ENCODE peak calls at places on chromosomes 3 and 15, in six cellular contexts. One of them, this sample, is unnamed.

GRCh38 chr15:79858469-79858868 is 38.3 kb downstream of the MTHFS start:
- DNase-seq in OCI-LY7: no peak
- DNase-seq in GM23338: no peak
- DNase-seq in HCT116: no peak
- DNase-seq in neural progenitor cell: no peak
- DNase-seq in hepatocyte: no peak
- DNase-seq in this sample: no peak

GRCh38 chr3:193780810-193781472 is 187.9 kb downstream of the OPA1 start:
- DNase-seq in OCI-LY7: peak; percentile 64
- DNase-seq in GM23338: peak; percentile 91
- DNase-seq in HCT116: no peak
- DNase-seq in neural progenitor cell: peak; percentile 87
- DNase-seq in hepatocyte: peak; percentile 89
- DNase-seq in this sample: peak; percentile 69

GRCh38 chr15:66701422-66702034 is 508 bp upstream of the SMAD6 start:
- DNase-seq in OCI-LY7: no peak
- DNase-seq in GM23338: peak; percentile 53
- DNase-seq in HCT116: peak; percentile 27
- DNase-seq in neural progenitor cell: peak; percentile 77
- DNase-seq in hepatocyte: no peak
- DNase-seq in this sample: peak; percentile 45

GRCh38 chr3:8962226-8962861 is 928 bp downstream of the RAD18 start:
- DNase-seq in OCI-LY7: peak; percentile 12
- DNase-seq in GM23338: no peak
- DNase-seq in HCT116: no peak
- DNase-seq in neural progenitor cell: no peak
- DNase-seq in hepatocyte: no peak
- DNase-seq in this sample: peak; percentile 9

GRCh38 chr15:65824941-65825544 is 33.0 kb upstream of the DENND4A start:
- DNase-seq in OCI-LY7: no peak
- DNase-seq in GM23338: no peak
- DNase-seq in HCT116: no peak
- DNase-seq in neural progenitor cell: no peak
- DNase-seq in hepatocyte: no peak
- DNase-seq in this sample: no peak

GRCh38 chr3:70989174-70989573 is 594.4 kb downstream of the FOXP1 start:
- DNase-seq in OCI-LY7: no peak
- DNase-seq in GM23338: no peak
- DNase-seq in HCT116: no peak
- DNase-seq in neural progenitor cell: no peak
- DNase-seq in hepatocyte: no peak
- DNase-seq in this sample: no peak

GRCh38 chr3:12287727-12288465 is 974 bp upstream of the PPARG start:
- DNase-seq in OCI-LY7: no peak
- DNase-seq in GM23338: peak; percentile 69
- DNase-seq in HCT116: no peak
- DNase-seq in neural progenitor cell: peak; percentile 78
- DNase-seq in hepatocyte: peak; percentile 87
- DNase-seq in this sample: no peak

GRCh38 chr15:92159906-92160841 is 233.5 kb upstream of the ST8SIA2 start:
- DNase-seq in OCI-LY7: no peak
- DNase-seq in GM23338: peak; percentile 85
- DNase-seq in HCT116: no peak
- DNase-seq in neural progenitor cell: peak; percentile 16
- DNase-seq in hepatocyte: no peak
- DNase-seq in this sample: no peak

GRCh38 chr3:161343986-161344385 is 27.3 kb downstream of the SPTSSB start:
- DNase-seq in OCI-LY7: no peak
- DNase-seq in GM23338: no peak
- DNase-seq in HCT116: no peak
- DNase-seq in neural progenitor cell: no peak
- DNase-seq in hepatocyte: no peak
- DNase-seq in this sample: no peak

GRCh38 chr15:99137111-99137546 is 32.2 kb downstream of the SYNM start:
- DNase-seq in OCI-LY7: no peak
- DNase-seq in GM23338: no peak
- DNase-seq in HCT116: no peak
- DNase-seq in neural progenitor cell: no peak
- DNase-seq in hepatocyte: no peak
- DNase-seq in this sample: peak; percentile 52

GRCh38 chr3:183247190-183247589 is 5.9 kb upstream of the B3GNT5 start:
- DNase-seq in OCI-LY7: no peak
- DNase-seq in GM23338: peak; percentile 63
- DNase-seq in HCT116: no peak
- DNase-seq in neural progenitor cell: peak; percentile 11
- DNase-seq in hepatocyte: no peak
- DNase-seq in this sample: no peak

GRCh38 chr3:13841826-13842225 is 38.0 kb downstream of the WNT7A start:
- DNase-seq in OCI-LY7: no peak
- DNase-seq in GM23338: no peak
- DNase-seq in HCT116: no peak
- DNase-seq in neural progenitor cell: no peak
- DNase-seq in hepatocyte: no peak
- DNase-seq in this sample: no peak

GRCh38 chr3:67864587-67865183 is 210.3 kb upstream of the SUCLG2 start:
- DNase-seq in OCI-LY7: no peak
- DNase-seq in GM23338: no peak
- DNase-seq in HCT116: no peak
- DNase-seq in neural progenitor cell: no peak
- DNase-seq in hepatocyte: no peak
- DNase-seq in this sample: no peak

GRCh38 chr3:188326968-188327367 is 173.0 kb downstream of the LPP start:
- DNase-seq in OCI-LY7: no peak
- DNase-seq in GM23338: no peak
- DNase-seq in HCT116: no peak
- DNase-seq in neural progenitor cell: no peak
- DNase-seq in hepatocyte: no peak
- DNase-seq in this sample: no peak

GRCh38 chr3:179071161-179071568 is 444 bp downstream of the ZMAT3 start:
- DNase-seq in OCI-LY7: peak; percentile 59
- DNase-seq in GM23338: peak; percentile 53
- DNase-seq in HCT116: no peak
- DNase-seq in neural progenitor cell: no peak
- DNase-seq in hepatocyte: peak; percentile 62
- DNase-seq in this sample: peak; percentile 51

GRCh38 chr3:71492969-71493368 is 90.6 kb downstream of the FOXP1 start:
- DNase-seq in OCI-LY7: no peak
- DNase-seq in GM23338: no peak
- DNase-seq in HCT116: no peak
- DNase-seq in neural progenitor cell: no peak
- DNase-seq in hepatocyte: no peak
- DNase-seq in this sample: no peak

GRCh38 chr15:96053039-96054021 is 277.2 kb upstream of the NR2F2 start:
- DNase-seq in OCI-LY7: no peak
- DNase-seq in GM23338: peak; percentile 69
- DNase-seq in HCT116: peak; percentile 16
- DNase-seq in neural progenitor cell: peak; percentile 67
- DNase-seq in hepatocyte: peak; percentile 42
- DNase-seq in this sample: peak; percentile 39

GRCh38 chr3:61162965-61163364 is 88.3 kb downstream of the FHIT start:
- DNase-seq in OCI-LY7: no peak
- DNase-seq in GM23338: no peak
- DNase-seq in HCT116: no peak
- DNase-seq in neural progenitor cell: no peak
- DNase-seq in hepatocyte: no peak
- DNase-seq in this sample: no peak

GRCh38 chr15:101201411-101202174 is 50.3 kb downstream of the CHSY1 start:
- DNase-seq in OCI-LY7: no peak
- DNase-seq in GM23338: peak; percentile 93
- DNase-seq in HCT116: peak; percentile 19
- DNase-seq in neural progenitor cell: peak; percentile 90
- DNase-seq in hepatocyte: peak; percentile 82
- DNase-seq in this sample: no peak

GRCh38 chr3:23017800-23018199 is 185.3 kb upstream of the UBE2E2 start:
- DNase-seq in OCI-LY7: no peak
- DNase-seq in GM23338: no peak
- DNase-seq in HCT116: no peak
- DNase-seq in neural progenitor cell: no peak
- DNase-seq in hepatocyte: peak; percentile 19
- DNase-seq in this sample: no peak

GRCh38 chr3:177196473-177197040 is 725 bp downstream of the TBL1XR1 start:
- DNase-seq in OCI-LY7: peak; percentile 55
- DNase-seq in GM23338: peak; percentile 73
- DNase-seq in HCT116: no peak
- DNase-seq in neural progenitor cell: peak; percentile 68
- DNase-seq in hepatocyte: peak; percentile 49
- DNase-seq in this sample: peak; percentile 72

DNA sequence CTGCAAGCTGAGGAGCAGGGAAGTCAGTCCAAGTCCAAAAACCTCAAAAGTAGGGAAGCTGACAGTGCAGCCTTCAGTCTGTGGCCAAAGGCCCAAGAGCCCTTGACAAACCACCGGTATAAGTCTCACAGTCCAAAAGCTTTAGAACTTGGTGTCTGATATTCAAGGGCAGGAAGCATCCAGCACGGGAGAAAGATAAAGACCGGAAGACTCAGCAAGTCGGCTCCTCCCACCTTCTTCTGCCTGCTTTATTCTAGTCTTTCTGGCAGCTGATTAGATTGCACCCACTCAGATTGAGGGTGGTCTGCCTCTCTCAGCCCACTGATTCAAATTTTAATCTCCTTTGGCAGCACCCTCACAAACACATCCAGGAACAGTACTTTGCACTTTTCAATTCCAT is 43.5 kb downstream of the CD200 start:
- DNase-seq in OCI-LY7: no peak
- DNase-seq in GM23338: no peak
- DNase-seq in HCT116: no peak
- DNase-seq in neural progenitor cell: no peak
- DNase-seq in hepatocyte: no peak
- DNase-seq in this sample: no peak
- H3K4me2 ChIP-seq in OCI-LY7: no peak overlapping the region
- H3K4me2 ChIP-seq in GM23338: no peak overlapping the region
- H3K4me2 ChIP-seq in HCT116: no peak overlapping the region
- H3K4me2 ChIP-seq in neural progenitor cell: no peak overlapping the region
- H3K4me2 ChIP-seq in hepatocyte: no peak overlapping the region
- H3K4me2 ChIP-seq in this sample: no peak overlapping the region

DNA sequence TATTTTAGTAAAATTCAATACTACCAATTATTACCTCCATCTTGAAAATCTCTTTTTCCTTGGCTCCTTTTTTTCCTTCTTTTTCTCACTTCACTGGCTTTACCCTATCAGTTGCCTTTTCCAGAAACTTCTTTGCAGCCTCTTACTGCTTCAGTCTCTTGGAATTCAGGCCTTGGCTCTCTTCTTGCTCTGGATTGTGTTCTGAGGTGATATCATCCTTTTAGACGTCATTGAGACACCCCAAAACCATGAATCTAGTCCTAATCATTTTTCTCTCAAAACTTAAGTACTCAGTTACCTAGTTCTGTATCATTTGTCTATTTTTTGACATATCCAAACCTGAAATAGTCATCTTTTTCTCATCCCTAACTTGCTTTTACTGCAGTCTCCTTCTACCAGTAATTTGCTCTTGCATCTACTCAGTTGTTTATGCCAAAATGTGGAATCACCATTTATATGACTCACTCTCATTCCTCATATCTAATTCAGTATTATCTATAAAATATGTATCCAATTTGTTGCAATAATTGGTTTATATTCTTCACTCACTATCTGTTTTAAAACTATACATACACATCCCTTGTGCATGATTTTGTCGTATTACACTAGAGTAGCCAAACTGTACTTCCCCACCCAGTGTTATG is 703.2 kb upstream of the CCDC54 start:
- DNase-seq in OCI-LY7: no peak
- DNase-seq in GM23338: no peak
- DNase-seq in HCT116: no peak
- DNase-seq in neural progenitor cell: no peak
- DNase-seq in hepatocyte: no peak
- DNase-seq in this sample: no peak
- TF ChIP-seq EZH2phosphoT487 in OCI-LY7: no peak
- TF ChIP-seq EZH2phosphoT487 in GM23338: no peak
- TF ChIP-seq EZH2phosphoT487 in HCT116: no peak
- TF ChIP-seq EZH2phosphoT487 in neural progenitor cell: no peak
- TF ChIP-seq EZH2phosphoT487 in hepatocyte: no peak
- TF ChIP-seq EZH2phosphoT487 in this sample: no peak

DNA sequence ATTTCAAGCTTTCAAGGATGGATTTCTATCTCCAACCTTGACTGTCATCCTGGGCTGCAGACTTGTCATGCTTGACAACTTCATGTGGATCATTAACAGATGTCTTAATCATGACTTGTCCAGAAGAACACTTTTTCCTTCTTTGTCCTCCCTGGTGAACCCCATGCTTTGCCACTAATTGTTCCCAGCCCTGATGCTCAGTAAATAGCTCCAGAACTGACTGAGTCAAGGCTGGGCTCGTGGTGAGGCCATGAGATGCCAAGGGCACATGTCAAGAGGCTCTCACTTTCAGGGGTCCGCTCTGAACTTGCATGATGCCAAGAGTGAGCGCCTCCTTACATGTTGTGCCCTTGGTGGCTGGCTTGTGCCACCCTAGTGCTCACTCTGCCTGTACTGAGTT is 48.9 kb upstream of the KY start:
- DNase-seq in OCI-LY7: no peak
- DNase-seq in GM23338: no peak
- DNase-seq in HCT116: no peak
- DNase-seq in neural progenitor cell: no peak
- DNase-seq in hepatocyte: no peak
- DNase-seq in this sample: no peak
- H3K4me2 ChIP-seq in OCI-LY7: no peak overlapping the region
- H3K4me2 ChIP-seq in GM23338: no peak overlapping the region
- H3K4me2 ChIP-seq in HCT116: no peak overlapping the region
- H3K4me2 ChIP-seq in neural progenitor cell: no peak overlapping the region
- H3K4me2 ChIP-seq in hepatocyte: no peak overlapping the region
- H3K4me2 ChIP-seq in this sample: no peak overlapping the region

GRCh38 chr3:38359038-38359437 is 12.5 kb downstream of the XYLB start:
- DNase-seq in OCI-LY7: no peak
- DNase-seq in GM23338: no peak
- DNase-seq in HCT116: no peak
- DNase-seq in neural progenitor cell: no peak
- DNase-seq in hepatocyte: no peak
- DNase-seq in this sample: no peak

GRCh38 chr3:38361496-38361895 is 14.9 kb downstream of the XYLB start:
- DNase-seq in OCI-LY7: no peak
- DNase-seq in GM23338: no peak
- DNase-seq in HCT116: no peak
- DNase-seq in neural progenitor cell: no peak
- DNase-seq in hepatocyte: no peak
- DNase-seq in this sample: no peak

GRCh38 chr3:38364721-38365400 is 18.3 kb downstream of the XYLB start:
- DNase-seq in OCI-LY7: no peak
- DNase-seq in GM23338: no peak
- DNase-seq in HCT116: no peak
- DNase-seq in neural progenitor cell: no peak
- DNase-seq in hepatocyte: no peak
- DNase-seq in this sample: no peak

GRCh38 chr3:38362825-38363224 is 16.2 kb downstream of the XYLB start:
- DNase-seq in OCI-LY7: no peak
- DNase-seq in GM23338: no peak
- DNase-seq in HCT116: no peak
- DNase-seq in neural progenitor cell: no peak
- DNase-seq in hepatocyte: no peak
- DNase-seq in this sample: no peak

DNA sequence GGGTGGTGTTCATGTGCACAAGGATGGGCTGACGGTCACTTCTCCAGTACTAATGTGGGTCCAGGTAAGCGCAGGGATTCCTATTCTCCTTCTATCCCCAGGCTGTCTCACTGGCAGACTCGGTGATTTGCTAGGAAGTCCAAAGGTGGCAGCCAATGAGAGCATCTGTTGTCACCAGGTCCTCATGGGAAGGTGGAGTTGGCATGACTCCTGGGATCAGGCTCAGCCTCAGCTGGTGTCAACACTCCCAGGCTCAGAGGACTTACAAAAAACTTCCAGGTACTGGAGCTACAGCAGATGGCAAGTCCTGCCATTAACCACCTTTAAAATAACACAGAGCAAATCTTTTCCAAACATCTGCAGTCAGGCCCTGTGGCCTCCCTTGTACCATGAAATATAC is 13.8 kb downstream of the XYLB start:
- DNase-seq in OCI-LY7: no peak
- DNase-seq in GM23338: no peak
- DNase-seq in HCT116: no peak
- DNase-seq in neural progenitor cell: no peak
- DNase-seq in hepatocyte: no peak
- DNase-seq in this sample: no peak
- TF ChIP-seq EZH2phosphoT487 in OCI-LY7: no peak
- TF ChIP-seq EZH2phosphoT487 in GM23338: no peak
- TF ChIP-seq EZH2phosphoT487 in HCT116: no peak
- TF ChIP-seq EZH2phosphoT487 in neural progenitor cell: no peak
- TF ChIP-seq EZH2phosphoT487 in hepatocyte: no peak
- TF ChIP-seq EZH2phosphoT487 in this sample: no peak